ENCODE peak calls at places on chromosomes 13 and 19, in eight cellular contexts. O is GM06990, Z is head of caudate nucleus, V is EH, Y is lower lobe of right lung, E is GF-D8, B is T-helper 2 cell, H is AG04449. T is an unnamed sample.

GRCh38 chr19:33703821-33704220 is 82.1 kb downstream of the CHST8 start:
- DNase-seq in O (no peak), Z (no peak), V (no peak), Y (no peak), E (no peak), B (no peak), H (no peak), T (no peak)

GRCh38 chr13:111957913-111958450 is 109.0 kb upstream of the SOX1 start:
- DNase-seq in O (no peak), Z (no peak), V (no peak), Y (no peak), E (no peak), B (no peak), H (no peak), T (no peak)

GRCh38 chr19:35025969-35026368 is 4.3 kb upstream of the SCN1B start:
- DNase-seq in O (no peak), Z (no peak), V (no peak), Y (no peak), E (no peak), B (no peak), H (no peak), T (no peak)

GRCh38 chr19:47595937-47596336 is 13.0 kb upstream of the BICRA start:
- DNase-seq in O (no peak), Z (no peak), V (no peak), Y (no peak), E (peak), B (no peak), H (no peak), T (peak)

GRCh38 chr13:35824825-35825224 is 306.4 kb downstream of the DCLK1 start:
- DNase-seq in O (no peak), Z (no peak), V (no peak), Y (no peak), E (no peak), B (no peak), H (no peak), T (no peak)

GRCh38 chr19:4457654-4458406 is at the start of gene UBXN6:
- DNase-seq in O (peak), Z (peak), V (peak), Y (peak), E (peak), B (peak), H (peak), T (peak)

GRCh38 chr19:13001166-13001501 is 5.9 kb downstream of the NFIX start:
- DNase-seq in O (no peak), Z (no peak), V (no peak), Y (no peak), E (no peak), B (no peak), H (no peak), T (no peak)

GRCh38 chr19:49110567-49110966 is 3.6 kb upstream of the LIN7B start:
- DNase-seq in O (no peak), Z (no peak), V (peak), Y (no peak), E (no peak), B (no peak), H (peak), T (no peak)

GRCh38 chr13:43006893-43007631 is 15.0 kb upstream of the EPSTI1 start:
- DNase-seq in O (no peak), Z (no peak), V (peak), Y (no peak), E (no peak), B (no peak), H (no peak), T (peak)

GRCh38 chr19:5036733-5037681 is 68.1 kb downstream of the KDM4B start:
- DNase-seq in O (no peak), Z (peak), V (peak), Y (no peak), E (no peak), B (no peak), H (no peak), T (peak)

GRCh38 chr19:4641132-4641531 is 1.8 kb downstream of the TNFAIP8L1 start:
- DNase-seq in O (no peak), Z (no peak), V (no peak), Y (no peak), E (no peak), B (no peak), H (no peak), T (no peak)

GRCh38 chr19:3983936-3984583 is 1.2 kb downstream of the EEF2 start:
- DNase-seq in O (peak), Z (no peak), V (peak), Y (peak), E (peak), B (no peak), H (no peak), T (no peak)

GRCh38 chr13:46405457-46405856 is 18.4 kb upstream of the RUBCNL start:
- DNase-seq in O (no peak), Z (no peak), V (no peak), Y (no peak), E (no peak), B (no peak), H (no peak), T (no peak)

GRCh38 chr13:51768378-51768921 is 35.5 kb downstream of the DHRS12 start:
- DNase-seq in O (no peak), Z (no peak), V (no peak), Y (no peak), E (no peak), B (no peak), H (no peak), T (no peak)

GRCh38 chr13:33787051-33787591 is 30.8 kb upstream of the RFC3 start:
- DNase-seq in O (peak), Z (no peak), V (peak), Y (no peak), E (no peak), B (no peak), H (no peak), T (peak)

GRCh38 chr13:45333973-45334922 is 6.7 kb downstream of the TPT1 start:
- DNase-seq in O (no peak), Z (no peak), V (peak), Y (no peak), E (peak), B (peak), H (no peak), T (peak)

GRCh38 chr13:30870049-30870884 is 35.8 kb upstream of the MEDAG start:
- DNase-seq in O (peak), Z (no peak), V (peak), Y (no peak), E (no peak), B (no peak), H (peak), T (peak)

GRCh38 chr13:75236774-75237173 is 245.2 kb downstream of the TBC1D4 start:
- DNase-seq in O (no peak), Z (no peak), V (no peak), Y (no peak), E (no peak), B (no peak), H (no peak), T (peak)

GRCh38 chr13:23987331-23987730 is 90.0 kb upstream of the C1QTNF9B start:
- DNase-seq in O (no peak), Z (no peak), V (peak), Y (no peak), E (no peak), B (no peak), H (no peak), T (no peak)

GRCh38 chr19:4029247-4029614 is 21.7 kb downstream of the PIAS4 start:
- DNase-seq in O (no peak), Z (no peak), V (no peak), Y (no peak), E (no peak), B (no peak), H (no peak), T (no peak)